ENCODE peak calls at places on chromosome 11, in six cellular contexts. A is lower leg skin, W is body of pancreas, C is fibroblast of lung, B is AG09319, O is AG09309. H is an unnamed sample.

GRCh38 chr11:45339754-45340519 is 53.8 kb upstream of the SYT13 start:
- DNase-seq in B (peak; percentile 61), O (peak; percentile 38), W (peak; percentile 97), A (peak; percentile 91), C (peak; percentile 87), H (peak; percentile 88)

GRCh38 chr11:65817312-65817814 is 16.4 kb upstream of the SNX32 start:
- DNase-seq in W (no peak), B (no peak), A (no peak), O (no peak), C (peak; percentile 20), H (no peak)

GRCh38 chr11:66619080-66619554 is 2.7 kb downstream of the RBM14 start:
- DNase-seq in W (no peak), A (no peak), O (no peak), C (peak; percentile 54), B (peak; percentile 24), H (no peak)

GRCh38 chr11:86570020-86570419 is 102.4 kb downstream of the ME3 start:
- DNase-seq in B (no peak), C (no peak), W (no peak), O (no peak), A (no peak), H (no peak)

GRCh38 chr11:125167954-125168821 is 3.6 kb downstream of the PKNOX2 start:
- DNase-seq in W (peak; percentile 84), B (peak; percentile 75), A (no peak), C (peak; percentile 89), O (peak; percentile 89), H (no peak)

GRCh38 chr11:37072538-37072937 is 474.5 kb upstream of the RAG2 start:
- DNase-seq in O (no peak), W (no peak), B (no peak), A (no peak), C (peak; percentile 0), H (no peak)

GRCh38 chr11:74566386-74566960 is 25.9 kb upstream of the POLD3 start:
- DNase-seq in W (peak; percentile 65), C (no peak), B (no peak), O (no peak), A (no peak), H (no peak)

GRCh38 chr11:67033661-67034166 is 10.8 kb downstream of the SYT12 start:
- DNase-seq in C (peak; percentile 93), B (peak; percentile 86), A (no peak), W (no peak), O (peak; percentile 99), H (no peak)

GRCh38 chr11:43806976-43807375 is 73.7 kb upstream of the ALKBH3 start:
- DNase-seq in A (no peak), O (no peak), B (no peak), W (no peak), C (no peak), H (no peak)
- TF ChIP-seq CTCF in A (no peak), O (no peak), B (no peak), W (no peak), C (no peak), H (no peak)

GRCh38 chr11:68402355-68403031 is 58.1 kb upstream of the PPP6R3 start:
- DNase-seq in C (no peak), B (no peak), O (no peak), A (no peak), W (no peak), H (no peak)
- TF ChIP-seq CTCF in C (no peak), B (no peak), O (peak; percentile 20), A (no peak), W (no peak), H (no peak)

DNA sequence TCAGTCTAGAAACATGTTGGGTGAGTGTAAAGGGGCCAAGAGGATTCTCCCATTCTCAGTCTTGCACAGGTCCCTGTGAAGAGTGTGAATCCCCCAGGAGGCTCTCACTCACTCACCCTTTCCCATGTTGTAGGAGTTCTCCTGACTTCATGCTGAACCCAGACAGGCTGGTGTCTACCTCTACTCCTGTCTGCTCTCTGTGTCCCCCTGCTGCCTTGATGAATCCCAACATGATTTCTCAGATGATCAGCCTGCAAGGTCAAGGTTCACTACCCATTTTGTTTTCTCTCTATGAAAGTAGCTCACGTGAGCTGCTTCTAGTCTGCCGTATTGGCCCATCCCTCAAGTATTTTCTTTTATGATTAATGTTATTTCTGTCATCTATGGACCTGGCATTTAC is 500.6 kb downstream of the ETS1 start:
- DNase-seq in C (no peak), B (no peak), W (no peak), A (no peak), O (no peak), H (no peak)
- TF ChIP-seq CTCF in C (no peak), B (no peak), W (no peak), A (no peak), O (no peak), H (no peak)

DNA sequence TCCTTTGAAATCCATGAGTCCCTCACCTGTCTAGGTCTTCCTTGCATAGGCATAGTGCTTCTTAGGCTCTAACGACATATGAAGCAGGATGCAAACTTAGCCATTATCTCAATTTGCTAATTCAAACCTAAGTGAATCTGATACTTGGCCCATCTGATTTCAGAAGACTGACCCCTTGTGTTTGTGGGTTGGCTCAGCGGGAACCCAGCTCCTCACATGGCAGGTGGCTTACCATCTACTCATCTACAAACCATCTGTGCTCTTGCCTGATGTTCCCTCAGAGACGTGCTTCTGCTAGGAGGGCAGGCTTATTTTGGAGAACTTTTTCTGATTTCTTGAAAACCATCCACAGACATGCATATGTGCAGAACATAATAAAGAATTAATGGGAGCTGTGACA is 15.2 kb downstream of the ELMOD1 start:
- DNase-seq in B (no peak), O (no peak), C (no peak), W (no peak), A (no peak), H (no peak)
- TF ChIP-seq CTCF in B (peak; percentile 4), O (peak; percentile 15), C (no peak), W (no peak), A (no peak), H (no peak)

DNA sequence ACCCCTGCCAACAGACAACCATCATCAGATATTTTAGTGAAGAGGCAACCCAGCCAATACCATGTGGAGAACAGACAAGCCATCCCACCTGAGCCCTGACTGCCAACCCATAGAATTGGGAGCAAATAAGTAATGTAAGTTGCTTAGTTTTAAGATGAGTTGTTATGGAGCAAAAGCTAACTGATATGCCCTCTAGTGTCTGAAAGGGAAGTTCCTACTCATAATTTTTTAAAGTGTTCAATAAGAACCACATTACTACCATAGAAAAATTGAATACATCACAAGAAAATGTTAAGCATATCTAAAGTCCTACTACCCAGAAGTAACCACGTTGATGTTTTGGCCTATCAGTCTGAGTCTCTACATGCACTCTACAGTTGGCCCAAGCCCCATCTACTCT is 50.8 kb upstream of the SLC36A4 start:
- DNase-seq in A (no peak), C (peak; percentile 26), W (no peak), B (no peak), O (no peak), H (no peak)
- TF ChIP-seq CTCF in A (no peak), C (peak; percentile 22), W (no peak), B (peak; percentile 25), O (peak; percentile 27), H (no peak)

GRCh38 chr11:60214386-60214785 is 28.6 kb downstream of the MS4A4E start:
- DNase-seq in W (no peak), A (no peak), O (no peak), C (no peak), B (no peak), H (no peak)
- TF ChIP-seq CTCF in W (no peak), A (no peak), O (no peak), C (no peak), B (no peak), H (no peak)

GRCh38 chr11:123302751-123303195 is 107.7 kb upstream of the CLMP start:
- DNase-seq in O (peak; percentile 46), B (no peak), C (peak; percentile 18), W (no peak), A (no peak), H (no peak)
- TF ChIP-seq CTCF in O (peak; percentile 49), B (peak; percentile 31), C (no peak), W (no peak), A (no peak), H (no peak)

GRCh38 chr11:62026739-62027138 is 59.3 kb upstream of the FTH1 start:
- DNase-seq in O (no peak), A (no peak), B (no peak), W (no peak), C (no peak), H (no peak)

GRCh38 chr11:62020661-62021060 is 53.2 kb upstream of the FTH1 start:
- DNase-seq in C (no peak), B (no peak), A (no peak), W (no peak), O (no peak), H (no peak)

GRCh38 chr11:62024975-62025374 is 57.5 kb upstream of the FTH1 start:
- DNase-seq in O (no peak), W (no peak), B (no peak), A (no peak), C (no peak), H (no peak)

GRCh38 chr11:62030071-62030684 is 62.7 kb upstream of the FTH1 start:
- DNase-seq in O (no peak), C (no peak), B (no peak), W (no peak), A (no peak), H (no peak)

DNA sequence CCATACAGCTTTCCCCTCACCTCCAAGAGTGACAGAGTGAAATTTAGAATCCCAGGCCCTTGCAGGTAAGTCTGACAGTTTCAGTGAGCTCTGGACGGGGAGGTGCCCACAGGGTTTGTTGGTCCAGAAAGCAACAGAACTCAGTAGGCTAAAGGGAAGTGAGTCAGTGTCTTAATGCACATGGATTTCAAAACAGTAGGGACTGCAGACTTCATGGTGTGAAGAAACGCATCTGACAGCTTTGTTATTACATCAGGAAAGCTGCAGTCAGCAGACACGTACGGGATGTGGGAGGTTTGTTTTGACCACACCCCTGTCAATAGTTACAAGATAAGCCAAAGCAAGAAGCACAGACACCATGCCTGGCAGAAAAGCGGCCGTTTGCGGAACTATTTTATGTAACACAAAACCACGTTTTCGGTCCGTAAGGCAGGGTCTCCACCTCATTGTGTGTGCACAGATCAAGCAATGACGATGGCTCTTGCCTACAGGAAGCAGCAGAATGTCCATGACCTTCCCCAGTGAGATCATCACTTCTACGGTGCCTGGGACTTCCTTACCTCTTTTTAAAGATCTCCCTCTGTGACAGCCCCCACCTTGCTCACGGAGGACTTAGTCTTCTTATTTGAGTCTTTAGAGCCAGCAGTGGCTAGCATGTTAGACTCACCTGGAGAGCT is 58.1 kb upstream of the FTH1 start:
- DNase-seq in A (peak; percentile 90), O (peak; percentile 95), W (peak; percentile 50), C (peak; percentile 99), B (peak; percentile 66), H (peak; percentile 70)
- TF ChIP-seq CTCF in A (no peak), O (no peak), W (no peak), C (no peak), B (no peak), H (no peak)

H was measured in natural killer cell.